ENCODE peak calls at places on chromosomes 5 and 9, in seven cellular contexts. X is HCT116, O is SJCRH30, C is body of pancreas, P is ovary, F is uterus, Y is Peyer's patch. B is an unnamed sample. For H3K36me3, the result is how much of the 10 kb centered on the place peaks cover.

GRCh38 chr9:106419737-106420136 is 443.2 kb upstream of the ZNF462 start:
- DNase-seq in O (no peak), P (no peak), Y (no peak), X (no peak), F (no peak), C (no peak), B (no peak)

GRCh38 chr5:147966326-147966725 is 60.0 kb upstream of the C5orf46 start:
- DNase-seq in F (no peak), X (no peak), Y (no peak), O (no peak), P (no peak), C (no peak), B (no peak)

GRCh38 chr5:31054436-31054835 is 139.1 kb upstream of the CDH6 start:
- DNase-seq in F (no peak), P (no peak), C (no peak), Y (no peak), O (no peak), X (no peak), B (no peak)

GRCh38 chr5:34410411-34411139 is 245.6 kb upstream of the RAI14 start:
- DNase-seq in X (no peak), O (no peak), C (no peak), F (no peak), P (no peak), Y (no peak), B (no peak)

GRCh38 chr5:145697251-145698016 is 137.7 kb downstream of the PRELID2 start:
- DNase-seq in Y (no peak), X (peak), O (peak), P (no peak), F (no peak), C (peak), B (no peak)

GRCh38 chr9:84501587-84501986 is 161.0 kb upstream of the SLC28A3 start:
- DNase-seq in Y (no peak), F (no peak), C (no peak), O (no peak), P (no peak), X (no peak), B (no peak)

GRCh38 chr5:62582198-62582597 is 3.6 kb downstream of the LRRC70 start:
- DNase-seq in Y (no peak), O (no peak), P (no peak), C (no peak), X (no peak), F (no peak), B (no peak)

GRCh38 chr5:127757576-127757975 is 54.4 kb downstream of the CCDC192 start:
- DNase-seq in O (peak), C (peak), P (no peak), X (peak), Y (no peak), F (no peak), B (peak)

GRCh38 chr5:124043456-124043855 is 531.5 kb downstream of the CSNK1G3 start:
- DNase-seq in P (no peak), Y (no peak), C (no peak), F (no peak), X (peak), O (peak), B (no peak)

DNA sequence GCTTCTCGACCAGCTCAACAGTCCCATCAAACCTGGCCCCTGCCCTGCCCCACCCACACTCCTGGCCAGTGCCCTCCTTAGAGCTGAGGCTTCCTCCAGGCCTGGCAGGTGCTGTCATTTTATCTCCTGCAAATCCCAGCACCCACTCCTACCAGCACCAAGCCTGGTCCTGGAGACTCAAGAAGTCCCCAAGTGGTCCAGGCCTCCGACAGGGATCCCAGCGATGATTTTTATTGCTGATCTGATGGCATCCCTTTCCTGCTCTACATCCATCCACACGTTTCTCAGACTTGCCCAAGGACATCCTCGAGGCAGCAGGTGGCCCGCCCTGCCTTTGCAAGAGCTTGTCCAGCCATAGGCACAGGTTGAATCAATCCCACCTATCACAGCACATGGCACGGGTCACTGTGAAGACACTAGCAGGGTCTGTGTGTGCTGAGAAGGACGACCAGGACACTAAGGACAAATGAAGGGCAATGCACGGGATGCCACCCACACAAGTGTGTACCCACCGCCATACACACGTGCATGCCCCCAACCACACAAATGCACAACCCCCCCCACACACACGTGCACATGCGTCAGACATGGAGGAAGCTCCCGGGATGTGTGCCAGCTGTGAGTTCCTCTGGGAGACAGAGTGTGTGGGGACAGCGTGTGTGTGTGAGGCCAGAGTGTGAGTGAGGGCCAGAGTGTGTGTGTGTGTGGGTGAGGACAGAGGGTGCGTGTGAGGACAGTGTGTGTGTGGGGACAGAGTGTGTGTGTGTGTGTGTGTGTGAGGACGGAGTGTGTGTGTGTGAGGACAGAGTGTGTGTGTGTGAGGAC is 62.4 kb upstream of the UBAC1 start:
- DNase-seq in C (peak), X (no peak), F (no peak), Y (peak), P (peak), O (no peak), B (no peak)
- H3K27ac ChIP-seq in C (no peak), X (no peak), F (no peak), Y (no peak), P (peak), O (no peak), B (no peak)

GRCh38 chr5:10431408-10431807 is 10.3 kb upstream of the ROPN1L start:
- DNase-seq in X (no peak), Y (no peak), C (no peak), O (no peak), P (no peak), F (no peak), B (no peak)
- H3K36me3 ChIP-seq in X (under half), Y (under half), C (under half), O (under half), P (under half), F (under half), B (under half)

GRCh38 chr9:128073260-128073886 is 5.3 kb downstream of the SLC25A25 start:
- DNase-seq in O (no peak), F (peak), P (no peak), X (no peak), Y (no peak), C (no peak), B (no peak)
- H3K27ac ChIP-seq in O (peak), F (peak), P (peak), X (peak), Y (peak), C (peak), B (peak)

DNA sequence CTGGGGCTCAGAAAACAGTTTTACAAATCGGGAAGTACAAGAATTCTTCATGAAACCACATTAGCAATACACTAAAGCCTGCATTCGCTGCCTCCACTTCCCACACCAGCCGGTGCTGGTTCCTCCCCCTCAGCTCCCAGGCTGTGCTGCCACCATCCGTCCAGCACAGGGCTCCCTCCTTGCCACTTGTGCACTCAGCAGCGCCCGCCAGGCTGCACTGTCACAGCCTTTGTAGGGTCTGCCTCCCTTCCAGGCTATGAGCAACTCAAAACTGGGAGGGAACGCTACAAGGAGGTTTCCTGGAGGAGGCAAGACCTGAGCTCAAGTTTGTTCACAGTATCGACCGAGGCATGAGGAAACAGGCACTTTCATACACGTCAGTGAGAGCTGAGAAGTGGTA is 7.7 kb downstream of the MAPK9 start:
- DNase-seq in C (no peak), P (no peak), F (no peak), X (no peak), O (no peak), Y (no peak), B (no peak)
- H3K36me3 ChIP-seq in C (under half), P (under half), F (under half), X (under half), O (half or more), Y (under half), B (under half)

GRCh38 chr9:132556701-132557100 is 25.7 kb upstream of the BARHL1 start:
- DNase-seq in X (no peak), C (no peak), P (no peak), F (no peak), O (no peak), Y (no peak), B (no peak)
- H3K27ac ChIP-seq in X (no peak), C (no peak), P (no peak), F (no peak), O (no peak), Y (no peak), B (no peak)

GRCh38 chr5:111127453-111128195 is 35.5 kb downstream of the WDR36 start:
- DNase-seq in Y (no peak), P (no peak), F (no peak), C (no peak), O (no peak), X (no peak), B (no peak)
- H3K36me3 ChIP-seq in Y (under half), P (under half), F (under half), C (under half), O (under half), X (under half), B (under half)

GRCh38 chr9:77953590-77953989 is 78.0 kb downstream of the GNAQ start:
- DNase-seq in O (no peak), Y (no peak), F (no peak), P (no peak), X (no peak), C (no peak), B (no peak)
- H3K27ac ChIP-seq in O (no peak), Y (no peak), F (peak), P (no peak), X (no peak), C (peak), B (no peak)

GRCh38 chr9:89474939-89475338 is 23.0 kb downstream of the SEMA4D start:
- DNase-seq in F (no peak), C (no peak), P (no peak), X (no peak), O (no peak), Y (peak), B (no peak)
- H3K36me3 ChIP-seq in F (under half), C (under half), P (under half), X (under half), O (under half), Y (under half), B (under half)